ENCODE peak calls at places on chromosomes 6 and 20, in six cellular contexts. K is T follicular helper cell, Q is midbrain, T is colonic mucosa, C is choroid plexus epithelial cell, N is SK-MEL-5. L is an unnamed sample.

GRCh38 chr6:45474376-45474775 is 96.6 kb upstream of the SUPT3H start:
- DNase-seq in K (no peak), T (no peak), Q (no peak), C (peak), N (no peak), L (no peak)

GRCh38 chr20:5471368-5471767 is 154.6 kb upstream of the PROKR2 start:
- DNase-seq in Q (no peak), K (no peak), C (no peak), T (no peak), N (no peak), L (no peak)

GRCh38 chr20:16601019-16601418 is 27.8 kb upstream of the KIF16B start:
- DNase-seq in Q (no peak), C (no peak), T (peak), K (no peak), N (no peak), L (no peak)

GRCh38 chr20:2873747-2874041 is 413 bp downstream of the PTPRA start:
- DNase-seq in Q (no peak), N (peak), K (peak), T (peak), C (peak), L (no peak)

GRCh38 chr6:115271434-115271833 is 789.3 kb downstream of the FRK start:
- DNase-seq in T (no peak), Q (no peak), K (no peak), C (no peak), N (no peak), L (no peak)

GRCh38 chr20:58012731-58013510 is 215.5 kb downstream of the ANKRD60 start:
- DNase-seq in T (no peak), N (no peak), C (no peak), Q (peak), K (no peak), L (no peak)

GRCh38 chr20:5141615-5142014 is 14.8 kb downstream of the CDS2 start:
- DNase-seq in K (no peak), Q (peak), T (no peak), C (no peak), N (no peak), L (no peak)

GRCh38 chr6:155188707-155189496 is 74.9 kb upstream of the CLDN20 start:
- DNase-seq in K (no peak), T (no peak), C (peak), Q (no peak), N (peak), L (no peak)

GRCh38 chr6:88360203-88360797 is 194.2 kb upstream of the CNR1 start:
- DNase-seq in T (no peak), C (peak), K (no peak), N (no peak), Q (no peak), L (no peak)

GRCh38 chr6:155586036-155586557 is 130.5 kb upstream of the NOX3 start:
- DNase-seq in T (no peak), N (no peak), Q (no peak), C (no peak), K (no peak), L (no peak)

GRCh38 chr6:166615059-166615770 is 11.8 kb downstream of the RPS6KA2 start:
- DNase-seq in K (no peak), N (no peak), T (no peak), C (peak), Q (no peak), L (no peak)

GRCh38 chr6:36682328-36683144 is 4.0 kb downstream of the CDKN1A start:
- DNase-seq in T (peak), C (peak), N (no peak), K (peak), Q (no peak), L (peak)

GRCh38 chr20:21713470-21713869 is 8.0 kb downstream of the PAX1 start:
- DNase-seq in Q (no peak), N (no peak), K (no peak), T (no peak), C (no peak), L (no peak)

GRCh38 chr20:51345601-51346101 is 196.9 kb downstream of the NFATC2 start:
- DNase-seq in Q (no peak), C (peak), N (peak), K (no peak), T (no peak), L (no peak)

GRCh38 chr20:48695255-48695654 is 132.5 kb downstream of the PREX1 start:
- DNase-seq in N (no peak), C (no peak), Q (no peak), K (no peak), T (no peak), L (no peak)

GRCh38 chr20:43220612-43221011 is 30.9 kb upstream of the PTPRT start:
- DNase-seq in N (no peak), K (no peak), Q (no peak), C (peak), T (no peak), L (no peak)

GRCh38 chr6:69343856-69344255 is 453.0 kb downstream of the LMBRD1 start:
- DNase-seq in N (peak), T (no peak), Q (peak), K (no peak), C (peak), L (no peak)

GRCh38 chr6:73491371-73491770 is 29.5 kb downstream of the EEF1A1 start:
- DNase-seq in T (no peak), C (peak), K (no peak), Q (no peak), N (no peak), L (no peak)

GRCh38 chr6:45419574-45420082 is 41.9 kb upstream of the SUPT3H start:
- DNase-seq in T (peak), Q (peak), N (no peak), K (peak), C (peak), L (peak)

GRCh38 chr6:122207794-122208193 is 191.7 kb upstream of the HSF2 start:
- DNase-seq in T (no peak), C (peak), K (no peak), N (no peak), Q (no peak), L (no peak)

GRCh38 chr20:14477125-14477524 is 139.7 kb upstream of the FLRT3 start:
- DNase-seq in C (peak), N (peak), K (no peak), Q (no peak), T (no peak), L (no peak)

GRCh38 chr6:157774153-157775135 is 48.6 kb upstream of the SNX9 start:
- DNase-seq in N (no peak), C (no peak), T (no peak), K (no peak), Q (no peak), L (no peak)

GRCh38 chr20:58598271-58599015 is 52.6 kb upstream of the STX16 start:
- DNase-seq in N (no peak), Q (no peak), T (peak), C (peak), K (no peak), L (peak)

L was measured in mucosa of gallbladder.